ENCODE peak calls at places on chromosomes 11 and 22, in seven cellular contexts. U is HAP-1; Z is ovary; Q is cardiac muscle cell; B is CD4-positive, CD25-positive, alpha-beta regulatory T cell; K is Peyer's patch; X is CD8-positive, alpha-beta T cell. A is an unnamed sample.

GRCh38 chr22:50030315-50031188 is 18.0 kb upstream of the IL17REL start:
- DNase-seq in X (peak; percentile 85), K (peak; percentile 80), Z (peak; percentile 62), Q (peak; percentile 76), B (peak; percentile 88), U (peak; percentile 85), A (peak; percentile 90)

GRCh38 chr11:117861151-117862018 is 15.1 kb downstream of the FXYD6 start:
- DNase-seq in X (no peak), B (no peak), K (no peak), Z (no peak), Q (no peak), U (peak; percentile 92), A (no peak)

GRCh38 chr22:25900880-25901279 is 158.9 kb downstream of the MYO18B start:
- DNase-seq in Q (no peak), B (no peak), Z (no peak), K (no peak), U (peak; percentile 11), X (no peak), A (no peak)

GRCh38 chr22:24567668-24568067 is 11.9 kb downstream of the SNRPD3 start:
- DNase-seq in X (no peak), U (no peak), Q (no peak), Z (no peak), K (no peak), B (no peak), A (no peak)

GRCh38 chr11:1070594-1071462 is 3.8 kb upstream of the MUC2 start:
- DNase-seq in X (no peak), Z (peak; percentile 4), K (no peak), Q (no peak), B (no peak), U (peak; percentile 5), A (peak; percentile 40)

GRCh38 chr11:46916669-46917108 is 1.7 kb downstream of the LRP4 start:
- DNase-seq in Z (peak; percentile 63), K (no peak), U (peak; percentile 77), Q (peak; percentile 83), B (no peak), X (no peak), A (no peak)

GRCh38 chr11:31656051-31656450 is 146.5 kb downstream of the ELP4 start:
- DNase-seq in U (no peak), B (no peak), Z (no peak), K (no peak), X (no peak), Q (peak; percentile 18), A (no peak)

GRCh38 chr11:103079833-103080232 is 12.1 kb downstream of the DCUN1D5 start:
- DNase-seq in K (no peak), U (no peak), Q (peak; percentile 28), X (no peak), B (no peak), Z (no peak), A (no peak)

GRCh38 chr11:876550-876949 is 33.9 kb downstream of the TSPAN4 start:
- DNase-seq in B (no peak), Q (no peak), Z (peak; percentile 43), X (no peak), K (no peak), U (no peak), A (no peak)

GRCh38 chr11:118928108-118928869 is 2.6 kb upstream of the BCL9L start:
- DNase-seq in U (peak; percentile 95), Q (peak; percentile 95), B (peak; percentile 97), Z (peak; percentile 92), K (peak; percentile 96), X (peak; percentile 93), A (peak; percentile 92)

GRCh38 chr22:46547883-46548244 is 10.4 kb upstream of the CELSR1 start:
- DNase-seq in B (no peak), Q (peak; percentile 84), U (no peak), K (no peak), Z (no peak), X (no peak), A (no peak)

GRCh38 chr11:58629857-58630256 is 7.4 kb downstream of the CNTF start:
- DNase-seq in X (peak; percentile 11), U (peak; percentile 29), B (peak; percentile 54), Q (peak; percentile 79), K (no peak), Z (no peak), A (no peak)

DNA sequence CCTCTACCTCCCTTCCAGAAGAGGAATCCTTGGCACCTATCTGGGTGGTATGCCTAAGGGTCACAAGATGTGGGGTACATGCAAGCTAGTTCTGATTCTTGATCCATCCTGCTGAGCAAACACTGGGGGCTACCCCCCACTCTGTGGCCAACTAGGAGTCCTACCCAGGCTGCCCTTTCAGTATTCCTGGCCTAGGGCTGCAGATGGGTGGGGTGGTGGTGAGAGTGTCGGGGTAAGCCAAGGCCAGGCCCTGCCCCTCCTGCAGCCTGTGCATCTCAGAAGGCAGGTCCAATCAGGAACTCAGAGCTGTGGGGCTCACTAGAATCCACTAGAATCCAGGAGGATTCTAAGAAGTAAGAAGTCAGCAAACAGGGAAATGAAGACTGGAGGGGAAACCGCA is 10.9 kb downstream of the SSH3 start:
- DNase-seq in K (no peak), U (no peak), Q (no peak), X (no peak), B (no peak), Z (no peak), A (no peak)
- H3K4me1 ChIP-seq in K (peaks cover 26% of the 10 kb centered on the region), U (peaks cover 3% of the 10 kb centered on the region), Q (peaks cover 6% of the 10 kb centered on the region), X (peaks cover 29% of the 10 kb centered on the region), B (peaks cover 47% of the 10 kb centered on the region), Z (peaks cover 2% of the 10 kb centered on the region), A (peaks cover 17% of the 10 kb centered on the region)

DNA sequence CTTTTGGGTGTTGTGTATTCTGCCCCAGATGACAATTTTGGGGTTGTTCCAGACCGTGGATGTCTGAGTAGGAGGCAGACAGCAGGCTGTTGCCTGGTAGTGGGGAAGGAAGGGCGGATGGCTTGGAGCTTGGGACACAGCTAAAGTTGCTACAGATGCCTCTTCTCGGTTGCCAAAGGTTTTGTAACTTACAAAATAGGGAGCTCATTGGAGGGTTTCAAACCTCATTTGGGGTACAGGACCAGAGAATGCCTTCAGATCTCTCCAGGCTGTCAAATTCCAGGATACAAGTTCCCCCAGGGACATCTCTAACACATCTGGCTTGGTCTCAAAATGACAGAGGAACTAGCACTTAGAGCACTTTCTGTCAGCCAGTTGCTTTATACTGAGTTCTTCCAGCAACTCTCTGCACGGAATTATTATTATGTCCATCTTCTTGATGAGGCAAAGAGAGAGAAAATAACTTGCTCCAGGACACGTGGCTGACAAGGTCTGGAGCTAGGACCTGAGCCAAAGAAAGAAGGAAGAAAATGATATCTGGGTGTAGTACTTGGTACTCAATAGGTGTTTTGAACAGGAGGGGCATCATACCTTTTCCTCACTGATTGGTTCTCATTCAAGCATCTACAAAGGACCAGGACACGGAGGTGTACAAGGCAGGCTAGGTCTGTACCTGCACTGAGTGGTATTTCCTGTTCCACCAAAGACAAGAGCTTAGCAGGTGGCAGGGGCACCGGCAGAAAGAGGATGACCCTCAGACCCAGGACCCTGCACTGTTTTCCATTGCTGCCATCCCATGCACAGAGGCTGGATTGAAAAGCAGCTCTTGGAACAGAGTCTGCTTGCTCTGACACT is 55.9 kb downstream of the SLC1A2 start:
- DNase-seq in K (no peak), U (no peak), Q (no peak), Z (no peak), X (no peak), B (no peak), A (no peak)
- H3K4me1 ChIP-seq in K (peaks cover 7% of the 10 kb centered on the region), U (no peaks in the 10 kb centered on the region), Q (peaks cover 5% of the 10 kb centered on the region), Z (peaks cover 1% of the 10 kb centered on the region), X (no peaks in the 10 kb centered on the region), B (no peaks in the 10 kb centered on the region), A (peaks cover 22% of the 10 kb centered on the region)

DNA sequence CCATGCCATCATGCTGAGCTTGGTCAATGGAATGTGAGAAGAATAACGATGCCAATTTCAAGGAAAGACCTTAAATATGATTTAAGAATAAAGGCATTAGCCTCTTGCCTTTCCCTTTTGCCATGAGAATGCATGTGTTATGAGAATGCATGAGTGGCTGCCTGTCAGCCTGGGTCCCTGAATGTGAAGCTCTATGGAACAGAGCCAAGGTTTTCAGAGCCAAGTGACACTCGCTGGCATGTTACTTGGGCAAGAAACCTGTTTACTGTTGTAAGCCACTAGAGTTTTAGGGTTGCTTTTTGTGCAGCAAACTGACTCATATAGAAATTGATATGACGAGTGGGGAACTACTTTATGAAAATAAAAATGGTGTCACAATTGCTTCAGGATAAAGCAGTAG is 75.7 kb downstream of the JRKL start:
- DNase-seq in B (no peak), K (no peak), X (no peak), U (no peak), Q (no peak), Z (no peak), A (no peak)
- H3K4me1 ChIP-seq in B (peaks cover 3% of the 10 kb centered on the region), K (no peaks in the 10 kb centered on the region), X (peaks cover 5% of the 10 kb centered on the region), U (no peaks in the 10 kb centered on the region), Q (peaks cover 17% of the 10 kb centered on the region), Z (no peaks in the 10 kb centered on the region), A (peaks cover 8% of the 10 kb centered on the region)

DNA sequence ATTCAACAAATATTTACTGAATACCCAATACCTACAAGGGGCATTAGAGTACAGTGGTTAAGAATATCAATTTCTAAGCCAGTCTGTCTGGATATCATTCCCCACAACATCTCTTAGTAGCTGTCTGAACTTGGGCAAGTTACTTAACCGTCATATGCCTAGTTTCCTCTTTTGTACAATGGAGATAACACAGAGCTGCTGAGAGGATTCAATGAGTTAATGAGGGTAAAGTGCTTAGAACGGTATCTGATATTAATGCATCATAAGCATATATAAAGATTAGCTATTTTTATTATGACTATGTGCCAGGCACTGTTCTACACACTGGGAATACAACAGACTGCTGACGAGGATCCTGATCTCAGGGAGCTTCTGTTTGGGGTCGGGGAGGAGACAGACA is 116.4 kb downstream of the APOL5 start:
- DNase-seq in Q (no peak), Z (no peak), U (no peak), B (no peak), X (no peak), K (no peak), A (no peak)
- H3K4me1 ChIP-seq in Q (peaks cover 51% of the 10 kb centered on the region), Z (peaks cover 13% of the 10 kb centered on the region), U (peaks cover 20% of the 10 kb centered on the region), B (no peaks in the 10 kb centered on the region), X (no peaks in the 10 kb centered on the region), K (peaks cover 46% of the 10 kb centered on the region), A (peaks cover 31% of the 10 kb centered on the region)

DNA sequence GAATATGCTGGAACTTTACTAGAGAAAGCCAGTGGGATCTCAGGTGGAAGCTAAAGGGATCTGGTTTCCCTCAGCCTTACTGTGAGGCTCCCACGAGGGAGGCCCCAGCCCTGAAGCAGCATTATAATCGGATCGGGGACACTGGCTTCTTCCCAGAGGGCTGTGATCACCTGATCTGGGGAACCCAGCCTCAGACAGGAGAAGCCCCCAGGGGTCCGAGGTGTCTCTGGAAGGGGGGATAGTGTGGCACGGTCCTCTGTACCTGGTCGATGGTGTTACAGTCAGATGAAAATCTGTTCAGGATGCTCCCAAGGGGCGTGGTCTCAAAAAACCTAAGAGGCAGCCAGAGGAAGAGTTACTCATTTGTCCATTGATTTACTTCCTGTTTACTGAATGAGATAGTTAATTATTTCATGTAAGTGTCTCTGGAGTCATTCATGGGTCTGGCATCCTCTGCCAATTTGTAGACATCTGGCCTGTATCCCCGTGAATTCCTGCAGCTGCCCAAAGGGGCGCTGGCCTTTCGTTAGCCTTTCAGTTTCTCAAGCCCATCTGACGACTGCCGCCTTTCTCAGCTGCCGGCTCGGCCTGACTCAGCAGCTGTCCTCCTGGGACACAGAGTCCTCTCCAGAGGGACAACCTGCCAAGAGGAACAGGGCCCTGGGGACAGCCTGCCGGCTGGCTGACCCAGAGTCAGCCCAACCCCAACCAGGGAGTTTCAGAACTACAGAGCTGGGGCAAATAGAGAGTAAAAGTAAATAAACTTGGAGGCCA is 17.0 kb upstream of the KCNJ11 start:
- DNase-seq in B (no peak), K (peak; percentile 39), Z (no peak), U (no peak), X (no peak), Q (peak; percentile 64), A (peak; percentile 88)
- H3K4me1 ChIP-seq in B (no peaks in the 10 kb centered on the region), K (no peaks in the 10 kb centered on the region), Z (no peaks in the 10 kb centered on the region), U (no peaks in the 10 kb centered on the region), X (no peaks in the 10 kb centered on the region), Q (peaks cover 6% of the 10 kb centered on the region), A (peaks cover 13% of the 10 kb centered on the region)

GRCh38 chr11:12285106-12285505 is 92.3 kb upstream of the PARVA start:
- DNase-seq in Z (no peak), K (no peak), B (no peak), U (no peak), Q (peak; percentile 91), X (no peak), A (no peak)
- H3K4me1 ChIP-seq in Z (peaks cover 14% of the 10 kb centered on the region), K (peaks cover 13% of the 10 kb centered on the region), B (no peaks in the 10 kb centered on the region), U (peaks cover 11% of the 10 kb centered on the region), Q (peaks cover 5% of the 10 kb centered on the region), X (peaks cover 5% of the 10 kb centered on the region), A (peaks cover 7% of the 10 kb centered on the region)